ENCODE peak calls at places on chromosomes 13 and 19, in six cellular contexts. One of them, this sample, is unnamed.

GRCh38 chr13:27203186-27203585 is 31.6 kb upstream of the USP12 start:
- DNase-seq in EL: no peak
- DNase-seq in activated naive CD8-positive, alpha-beta T cell treated with anti-CD3 and anti-CD28 coated beads for 36 hours: no peak
- DNase-seq in RPMI7951: peak
- DNase-seq in Caki2: no peak
- DNase-seq in spleen: no peak
- DNase-seq in this sample: no peak

GRCh38 chr13:112685856-112686255 is 4.0 kb upstream of the ATP11A start:
- DNase-seq in activated naive CD8-positive, alpha-beta T cell treated with anti-CD3 and anti-CD28 coated beads for 36 hours: no peak
- DNase-seq in Caki2: peak
- DNase-seq in spleen: no peak
- DNase-seq in RPMI7951: no peak
- DNase-seq in EL: no peak
- DNase-seq in this sample: peak

GRCh38 chr19:13215572-13216380 is 65.6 kb downstream of the IER2 start:
- DNase-seq in Caki2: no peak
- DNase-seq in EL: no peak
- DNase-seq in RPMI7951: peak
- DNase-seq in spleen: no peak
- DNase-seq in activated naive CD8-positive, alpha-beta T cell treated with anti-CD3 and anti-CD28 coated beads for 36 hours: peak
- DNase-seq in this sample: peak

GRCh38 chr13:35512271-35512920 is 35.9 kb upstream of the MAB21L1 start:
- DNase-seq in activated naive CD8-positive, alpha-beta T cell treated with anti-CD3 and anti-CD28 coated beads for 36 hours: no peak
- DNase-seq in EL: peak
- DNase-seq in spleen: no peak
- DNase-seq in RPMI7951: peak
- DNase-seq in Caki2: no peak
- DNase-seq in this sample: no peak

GRCh38 chr13:99796175-99796819 is 175.3 kb downstream of the ZIC5 start:
- DNase-seq in activated naive CD8-positive, alpha-beta T cell treated with anti-CD3 and anti-CD28 coated beads for 36 hours: peak
- DNase-seq in Caki2: peak
- DNase-seq in EL: peak
- DNase-seq in RPMI7951: peak
- DNase-seq in spleen: no peak
- DNase-seq in this sample: peak

GRCh38 chr19:10554760-10555612 is 10.8 kb downstream of the KRI1 start:
- DNase-seq in RPMI7951: no peak
- DNase-seq in EL: no peak
- DNase-seq in activated naive CD8-positive, alpha-beta T cell treated with anti-CD3 and anti-CD28 coated beads for 36 hours: no peak
- DNase-seq in spleen: no peak
- DNase-seq in Caki2: no peak
- DNase-seq in this sample: no peak

GRCh38 chr19:44025217-44025936 is at the start of gene ZNF222:
- DNase-seq in spleen: peak
- DNase-seq in activated naive CD8-positive, alpha-beta T cell treated with anti-CD3 and anti-CD28 coated beads for 36 hours: peak
- DNase-seq in RPMI7951: peak
- DNase-seq in EL: peak
- DNase-seq in Caki2: peak
- DNase-seq in this sample: peak

GRCh38 chr13:48333976-48334375 is 30.4 kb downstream of the RB1 start:
- DNase-seq in RPMI7951: no peak
- DNase-seq in spleen: no peak
- DNase-seq in activated naive CD8-positive, alpha-beta T cell treated with anti-CD3 and anti-CD28 coated beads for 36 hours: no peak
- DNase-seq in EL: peak
- DNase-seq in Caki2: no peak
- DNase-seq in this sample: no peak

GRCh38 chr13:65330287-65330686 is 1899.8 kb downstream of the PCDH9 start:
- DNase-seq in spleen: no peak
- DNase-seq in EL: no peak
- DNase-seq in activated naive CD8-positive, alpha-beta T cell treated with anti-CD3 and anti-CD28 coated beads for 36 hours: no peak
- DNase-seq in RPMI7951: no peak
- DNase-seq in Caki2: no peak
- DNase-seq in this sample: no peak

GRCh38 chr19:46860125-46860845 is 512 bp upstream of the ARHGAP35 start:
- DNase-seq in Caki2: peak
- DNase-seq in activated naive CD8-positive, alpha-beta T cell treated with anti-CD3 and anti-CD28 coated beads for 36 hours: peak
- DNase-seq in spleen: peak
- DNase-seq in EL: peak
- DNase-seq in RPMI7951: peak
- DNase-seq in this sample: peak